ENCODE peak calls at places on chromosome 14, in eight cellular contexts. One of them, this sample, is unnamed.

GRCh38 chr14:50520947-50521815 is 11.2 kb downstream of the MAP4K5 start:
- DNase-seq in hepatocyte: no peak
- DNase-seq in mammary epithelial cell: peak
- DNase-seq in stomach: no peak
- DNase-seq in psoas muscle: no peak
- DNase-seq in dorsolateral prefrontal cortex: no peak
- DNase-seq in GM23248: peak
- DNase-seq in right cardiac atrium: no peak
- DNase-seq in this sample: peak

GRCh38 chr14:99724939-99725773 is 41.1 kb downstream of the CYP46A1 start:
- DNase-seq in hepatocyte: no peak
- DNase-seq in mammary epithelial cell: no peak
- DNase-seq in stomach: no peak
- DNase-seq in psoas muscle: no peak
- DNase-seq in dorsolateral prefrontal cortex: peak
- DNase-seq in GM23248: no peak
- DNase-seq in right cardiac atrium: peak
- DNase-seq in this sample: no peak

GRCh38 chr14:75562494-75562893 is 15.9 kb upstream of the FLVCR2 start:
- DNase-seq in hepatocyte: no peak
- DNase-seq in mammary epithelial cell: no peak
- DNase-seq in stomach: no peak
- DNase-seq in psoas muscle: no peak
- DNase-seq in dorsolateral prefrontal cortex: no peak
- DNase-seq in GM23248: no peak
- DNase-seq in right cardiac atrium: no peak
- DNase-seq in this sample: no peak

GRCh38 chr14:28653521-28653920 is 113.1 kb upstream of the FOXG1 start:
- DNase-seq in hepatocyte: no peak
- DNase-seq in mammary epithelial cell: peak
- DNase-seq in stomach: no peak
- DNase-seq in psoas muscle: no peak
- DNase-seq in dorsolateral prefrontal cortex: no peak
- DNase-seq in GM23248: peak
- DNase-seq in right cardiac atrium: no peak
- DNase-seq in this sample: peak

GRCh38 chr14:34710006-34710405 is 4.4 kb downstream of the CFL2 start:
- DNase-seq in hepatocyte: no peak
- DNase-seq in mammary epithelial cell: no peak
- DNase-seq in stomach: no peak
- DNase-seq in psoas muscle: no peak
- DNase-seq in dorsolateral prefrontal cortex: no peak
- DNase-seq in GM23248: no peak
- DNase-seq in right cardiac atrium: no peak
- DNase-seq in this sample: no peak

GRCh38 chr14:89988787-89989186 is 33.1 kb downstream of the TDP1 start:
- DNase-seq in hepatocyte: no peak
- DNase-seq in mammary epithelial cell: no peak
- DNase-seq in stomach: no peak
- DNase-seq in psoas muscle: no peak
- DNase-seq in dorsolateral prefrontal cortex: no peak
- DNase-seq in GM23248: no peak
- DNase-seq in right cardiac atrium: no peak
- DNase-seq in this sample: no peak

GRCh38 chr14:57747036-57747435 is 118.9 kb downstream of the SLC35F4 start:
- DNase-seq in hepatocyte: no peak
- DNase-seq in mammary epithelial cell: peak
- DNase-seq in stomach: peak
- DNase-seq in psoas muscle: no peak
- DNase-seq in dorsolateral prefrontal cortex: no peak
- DNase-seq in GM23248: peak
- DNase-seq in right cardiac atrium: no peak
- DNase-seq in this sample: peak

GRCh38 chr14:44873536-44873935 is 88.2 kb downstream of the KLHL28 start:
- DNase-seq in hepatocyte: no peak
- DNase-seq in mammary epithelial cell: no peak
- DNase-seq in stomach: no peak
- DNase-seq in psoas muscle: no peak
- DNase-seq in dorsolateral prefrontal cortex: no peak
- DNase-seq in GM23248: no peak
- DNase-seq in right cardiac atrium: no peak
- DNase-seq in this sample: no peak

GRCh38 chr14:101022121-101022520 is 118.6 kb upstream of the RTL1 start:
- DNase-seq in hepatocyte: no peak
- DNase-seq in mammary epithelial cell: no peak
- DNase-seq in stomach: peak
- DNase-seq in psoas muscle: no peak
- DNase-seq in dorsolateral prefrontal cortex: peak
- DNase-seq in GM23248: peak
- DNase-seq in right cardiac atrium: no peak
- DNase-seq in this sample: no peak

GRCh38 chr14:76870146-76870545 is 43.9 kb downstream of the LRRC74A start:
- DNase-seq in hepatocyte: no peak
- DNase-seq in mammary epithelial cell: no peak
- DNase-seq in stomach: no peak
- DNase-seq in psoas muscle: no peak
- DNase-seq in dorsolateral prefrontal cortex: no peak
- DNase-seq in GM23248: no peak
- DNase-seq in right cardiac atrium: no peak
- DNase-seq in this sample: no peak

GRCh38 chr14:24634158-24634557 is at the start of gene GZMB:
- DNase-seq in hepatocyte: no peak
- DNase-seq in mammary epithelial cell: peak
- DNase-seq in stomach: peak
- DNase-seq in psoas muscle: no peak
- DNase-seq in dorsolateral prefrontal cortex: no peak
- DNase-seq in GM23248: peak
- DNase-seq in right cardiac atrium: no peak
- DNase-seq in this sample: no peak

GRCh38 chr14:29462271-29462670 is 465.4 kb downstream of the PRKD1 start:
- DNase-seq in hepatocyte: no peak
- DNase-seq in mammary epithelial cell: no peak
- DNase-seq in stomach: no peak
- DNase-seq in psoas muscle: no peak
- DNase-seq in dorsolateral prefrontal cortex: no peak
- DNase-seq in GM23248: no peak
- DNase-seq in right cardiac atrium: no peak
- DNase-seq in this sample: no peak

GRCh38 chr14:94884616-94885230 is 114.8 kb upstream of the GSC start:
- DNase-seq in hepatocyte: no peak
- DNase-seq in mammary epithelial cell: no peak
- DNase-seq in stomach: no peak
- DNase-seq in psoas muscle: no peak
- DNase-seq in dorsolateral prefrontal cortex: no peak
- DNase-seq in GM23248: no peak
- DNase-seq in right cardiac atrium: no peak
- DNase-seq in this sample: no peak

DNA sequence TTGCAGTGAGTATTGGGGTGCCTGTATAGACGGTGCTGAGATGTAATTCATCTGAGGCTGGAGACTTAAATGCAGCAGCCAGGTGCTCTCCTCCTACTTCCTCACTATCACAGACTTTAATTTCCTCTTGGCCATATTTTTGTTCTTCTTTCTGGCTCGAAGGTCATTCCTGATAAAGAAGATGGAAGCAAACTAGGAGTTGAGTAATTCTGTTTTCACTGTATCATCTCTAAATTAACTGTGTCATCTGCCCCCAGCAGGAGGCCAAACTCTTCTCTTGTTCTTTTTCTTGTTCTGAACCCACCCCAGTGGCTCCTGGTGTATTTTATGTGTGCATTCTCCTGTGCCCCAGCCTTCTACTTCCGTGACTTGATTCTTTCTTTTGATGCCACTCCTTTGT is 141.7 kb upstream of the ARHGAP5 start:
- DNase-seq in hepatocyte: no peak
- DNase-seq in mammary epithelial cell: no peak
- DNase-seq in stomach: no peak
- DNase-seq in psoas muscle: no peak
- DNase-seq in dorsolateral prefrontal cortex: no peak
- DNase-seq in GM23248: no peak
- DNase-seq in right cardiac atrium: no peak
- DNase-seq in this sample: no peak
- H3K27ac ChIP-seq in hepatocyte: peak
- H3K27ac ChIP-seq in mammary epithelial cell: peak
- H3K27ac ChIP-seq in stomach: no peak
- H3K27ac ChIP-seq in psoas muscle: no peak
- H3K27ac ChIP-seq in dorsolateral prefrontal cortex: no peak
- H3K27ac ChIP-seq in GM23248: no peak
- H3K27ac ChIP-seq in right cardiac atrium: no peak
- H3K27ac ChIP-seq in this sample: peak

GRCh38 chr14:65080954-65081747 is 21.2 kb downstream of the MAX start:
- DNase-seq in hepatocyte: peak
- DNase-seq in mammary epithelial cell: no peak
- DNase-seq in stomach: no peak
- DNase-seq in psoas muscle: no peak
- DNase-seq in dorsolateral prefrontal cortex: no peak
- DNase-seq in GM23248: no peak
- DNase-seq in right cardiac atrium: no peak
- DNase-seq in this sample: no peak

GRCh38 chr14:65079788-65080187 is 22.5 kb downstream of the MAX start:
- DNase-seq in hepatocyte: no peak
- DNase-seq in mammary epithelial cell: no peak
- DNase-seq in stomach: no peak
- DNase-seq in psoas muscle: no peak
- DNase-seq in dorsolateral prefrontal cortex: no peak
- DNase-seq in GM23248: no peak
- DNase-seq in right cardiac atrium: no peak
- DNase-seq in this sample: no peak

GRCh38 chr14:65075628-65076325 is 26.5 kb downstream of the MAX start:
- DNase-seq in hepatocyte: no peak
- DNase-seq in mammary epithelial cell: no peak
- DNase-seq in stomach: no peak
- DNase-seq in psoas muscle: no peak
- DNase-seq in dorsolateral prefrontal cortex: no peak
- DNase-seq in GM23248: no peak
- DNase-seq in right cardiac atrium: no peak
- DNase-seq in this sample: no peak

GRCh38 chr14:65077318-65077717 is 25.0 kb downstream of the MAX start:
- DNase-seq in hepatocyte: no peak
- DNase-seq in mammary epithelial cell: no peak
- DNase-seq in stomach: no peak
- DNase-seq in psoas muscle: no peak
- DNase-seq in dorsolateral prefrontal cortex: no peak
- DNase-seq in GM23248: no peak
- DNase-seq in right cardiac atrium: no peak
- DNase-seq in this sample: no peak

GRCh38 chr14:65079201-65079600 is 23.1 kb downstream of the MAX start:
- DNase-seq in hepatocyte: no peak
- DNase-seq in mammary epithelial cell: no peak
- DNase-seq in stomach: no peak
- DNase-seq in psoas muscle: no peak
- DNase-seq in dorsolateral prefrontal cortex: no peak
- DNase-seq in GM23248: no peak
- DNase-seq in right cardiac atrium: no peak
- DNase-seq in this sample: no peak
- H3K27ac ChIP-seq in hepatocyte: peak
- H3K27ac ChIP-seq in mammary epithelial cell: no peak
- H3K27ac ChIP-seq in stomach: peak
- H3K27ac ChIP-seq in psoas muscle: peak
- H3K27ac ChIP-seq in dorsolateral prefrontal cortex: peak
- H3K27ac ChIP-seq in GM23248: no peak
- H3K27ac ChIP-seq in right cardiac atrium: peak
- H3K27ac ChIP-seq in this sample: no peak

DNA sequence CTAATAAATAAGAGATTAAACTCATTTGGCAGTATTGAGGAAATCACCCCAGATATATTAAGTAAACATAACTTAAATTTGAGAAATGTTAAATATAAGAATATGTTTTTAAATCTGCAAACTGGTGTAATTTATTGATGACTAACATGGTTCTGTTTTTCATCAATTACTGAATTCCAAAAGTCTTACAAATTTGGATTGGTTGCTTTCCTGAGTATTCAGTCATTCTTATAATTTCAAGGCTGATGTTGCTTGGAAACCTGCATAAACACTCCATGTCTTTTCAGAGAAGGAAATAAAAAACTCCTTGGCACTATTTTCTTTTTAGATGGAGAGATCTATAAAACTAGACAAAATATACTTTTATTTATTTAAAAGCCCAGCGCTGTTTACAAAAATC is 71.7 kb downstream of the NOVA1 start:
- DNase-seq in hepatocyte: no peak
- DNase-seq in mammary epithelial cell: no peak
- DNase-seq in stomach: no peak
- DNase-seq in psoas muscle: no peak
- DNase-seq in dorsolateral prefrontal cortex: no peak
- DNase-seq in GM23248: peak
- DNase-seq in right cardiac atrium: no peak
- DNase-seq in this sample: no peak
- H3K27ac ChIP-seq in hepatocyte: no peak
- H3K27ac ChIP-seq in mammary epithelial cell: no peak
- H3K27ac ChIP-seq in stomach: no peak
- H3K27ac ChIP-seq in psoas muscle: no peak
- H3K27ac ChIP-seq in dorsolateral prefrontal cortex: no peak
- H3K27ac ChIP-seq in GM23248: no peak
- H3K27ac ChIP-seq in right cardiac atrium: no peak
- H3K27ac ChIP-seq in this sample: no peak

DNA sequence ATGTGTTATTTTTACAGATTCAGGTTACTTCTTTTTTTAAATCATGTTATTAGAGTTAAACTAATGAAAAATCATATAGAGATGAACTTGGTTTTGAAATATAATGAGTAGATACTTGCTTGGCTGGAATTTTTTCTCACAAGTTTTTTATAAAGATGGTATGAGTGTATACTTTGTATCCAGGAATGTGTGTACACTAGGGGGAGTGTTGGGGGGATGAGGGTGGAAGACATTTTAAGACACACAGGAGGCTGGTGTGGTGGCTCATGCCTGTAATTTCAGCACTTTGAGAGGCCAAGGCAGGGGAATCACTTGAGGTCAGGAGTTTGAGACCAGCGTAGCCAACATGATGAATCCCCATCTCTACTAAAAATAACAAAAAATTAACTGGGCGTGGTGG is 23.2 kb downstream of the PPM1A start:
- DNase-seq in hepatocyte: no peak
- DNase-seq in mammary epithelial cell: no peak
- DNase-seq in stomach: no peak
- DNase-seq in psoas muscle: no peak
- DNase-seq in dorsolateral prefrontal cortex: no peak
- DNase-seq in GM23248: no peak
- DNase-seq in right cardiac atrium: no peak
- DNase-seq in this sample: no peak
- H3K27ac ChIP-seq in hepatocyte: no peak
- H3K27ac ChIP-seq in mammary epithelial cell: no peak
- H3K27ac ChIP-seq in stomach: no peak
- H3K27ac ChIP-seq in psoas muscle: no peak
- H3K27ac ChIP-seq in dorsolateral prefrontal cortex: no peak
- H3K27ac ChIP-seq in GM23248: no peak
- H3K27ac ChIP-seq in right cardiac atrium: no peak
- H3K27ac ChIP-seq in this sample: no peak